ENCODE peak calls at places on chromosomes 13 and 19, in four cellular contexts. One of them, this sample, is unnamed.

GRCh38 chr19:30664358-30665058 is 292.3 kb downstream of the ZNF536 start:
- DNase-seq in endothelial cell of umbilical vein: no peak
- DNase-seq in WTC11: peak
- DNase-seq in B cell: no peak
- DNase-seq in this sample: no peak

GRCh38 chr19:40716031-40716654 is 543 bp downstream of the COQ8B start:
- DNase-seq in WTC11: no peak
- DNase-seq in endothelial cell of umbilical vein: peak
- DNase-seq in B cell: no peak
- DNase-seq in this sample: peak

GRCh38 chr13:41985788-41986508 is 25.0 kb upstream of the VWA8 start:
- DNase-seq in WTC11: no peak
- DNase-seq in endothelial cell of umbilical vein: no peak
- DNase-seq in B cell: no peak
- DNase-seq in this sample: no peak

GRCh38 chr13:34300559-34300958 is 482.6 kb downstream of the RFC3 start:
- DNase-seq in endothelial cell of umbilical vein: no peak
- DNase-seq in B cell: no peak
- DNase-seq in WTC11: no peak
- DNase-seq in this sample: no peak

GRCh38 chr19:53824134-53824611 is at the start of gene NLRP12:
- DNase-seq in B cell: no peak
- DNase-seq in endothelial cell of umbilical vein: no peak
- DNase-seq in WTC11: no peak
- DNase-seq in this sample: no peak

GRCh38 chr13:75771818-75772217 is 135.7 kb downstream of the LMO7 start:
- DNase-seq in B cell: no peak
- DNase-seq in endothelial cell of umbilical vein: peak
- DNase-seq in WTC11: no peak
- DNase-seq in this sample: no peak

GRCh38 chr19:34366670-34367423 is 1.9 kb downstream of the GPI start:
- DNase-seq in B cell: no peak
- DNase-seq in endothelial cell of umbilical vein: no peak
- DNase-seq in WTC11: no peak
- DNase-seq in this sample: no peak

GRCh38 chr13:36297259-36297599 is 385 bp downstream of the CCDC169 start:
- DNase-seq in WTC11: no peak
- DNase-seq in endothelial cell of umbilical vein: no peak
- DNase-seq in B cell: no peak
- DNase-seq in this sample: peak

GRCh38 chr13:95641291-95641811 is 3.2 kb downstream of the DZIP1 start:
- DNase-seq in B cell: no peak
- DNase-seq in endothelial cell of umbilical vein: peak
- DNase-seq in WTC11: peak
- DNase-seq in this sample: no peak

GRCh38 chr13:94119360-94119936 is 360.0 kb downstream of the DCT start:
- DNase-seq in B cell: no peak
- DNase-seq in WTC11: no peak
- DNase-seq in endothelial cell of umbilical vein: no peak
- DNase-seq in this sample: no peak
- TF ChIP-seq CTCF in B cell: no peak
- TF ChIP-seq CTCF in WTC11: no peak
- TF ChIP-seq CTCF in endothelial cell of umbilical vein: no peak
- TF ChIP-seq CTCF in this sample: no peak

GRCh38 chr19:12945479-12946091 is at the start of gene RAD23A:
- DNase-seq in endothelial cell of umbilical vein: peak
- DNase-seq in WTC11: peak
- DNase-seq in B cell: peak
- DNase-seq in this sample: peak
- TF ChIP-seq CTCF in endothelial cell of umbilical vein: no peak
- TF ChIP-seq CTCF in WTC11: no peak
- TF ChIP-seq CTCF in B cell: no peak
- TF ChIP-seq CTCF in this sample: no peak

GRCh38 chr19:42629191-42629590 is 34.5 kb upstream of the CEACAM8 start:
- DNase-seq in B cell: no peak
- DNase-seq in endothelial cell of umbilical vein: no peak
- DNase-seq in WTC11: no peak
- DNase-seq in this sample: no peak

GRCh38 chr19:42635233-42635539 is 40.5 kb upstream of the CEACAM8 start:
- DNase-seq in B cell: no peak
- DNase-seq in WTC11: no peak
- DNase-seq in endothelial cell of umbilical vein: no peak
- DNase-seq in this sample: no peak

DNA sequence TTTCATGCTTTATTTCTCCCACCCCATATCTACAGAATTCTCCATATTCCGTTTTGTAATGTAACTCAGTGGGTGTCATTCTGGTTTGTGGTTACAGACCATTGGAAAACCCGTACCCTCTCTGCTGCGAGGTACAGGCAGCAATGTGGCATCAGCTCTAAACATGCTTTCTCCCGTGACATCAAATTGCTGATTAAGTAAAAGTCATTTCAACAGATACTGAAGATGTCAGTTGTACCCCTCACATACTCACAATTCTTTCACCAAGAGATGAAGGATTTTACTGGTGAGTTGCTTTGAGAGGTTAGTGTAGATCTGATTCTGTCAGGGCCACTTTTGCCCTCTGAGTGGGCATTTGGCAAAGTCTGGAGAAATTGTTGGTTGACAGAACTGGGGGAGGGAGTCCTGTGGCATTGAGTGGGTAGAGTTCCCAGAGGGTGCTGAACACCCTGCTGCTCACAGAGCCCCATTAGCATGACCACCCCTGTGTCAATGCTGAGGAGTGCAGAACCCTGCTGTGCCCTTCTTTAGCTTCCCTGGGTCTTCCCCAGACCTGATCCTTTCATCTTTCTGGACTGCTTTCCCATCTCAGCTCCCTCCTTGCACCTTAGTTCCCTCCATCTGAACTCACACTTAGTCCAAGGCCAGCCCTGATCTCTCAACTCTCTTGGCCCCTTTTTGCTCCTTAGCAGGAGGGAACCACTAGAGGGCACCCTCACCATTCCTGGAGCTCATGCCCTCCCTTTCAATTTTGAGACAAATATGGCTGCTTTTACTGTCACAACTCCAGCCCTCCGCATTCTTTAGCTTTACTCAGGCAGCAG is 39.9 kb upstream of the CEACAM8 start:
- DNase-seq in endothelial cell of umbilical vein: peak
- DNase-seq in WTC11: peak
- DNase-seq in B cell: no peak
- DNase-seq in this sample: peak
- TF ChIP-seq CTCF in endothelial cell of umbilical vein: peak
- TF ChIP-seq CTCF in WTC11: peak
- TF ChIP-seq CTCF in B cell: peak
- TF ChIP-seq CTCF in this sample: peak

DNA sequence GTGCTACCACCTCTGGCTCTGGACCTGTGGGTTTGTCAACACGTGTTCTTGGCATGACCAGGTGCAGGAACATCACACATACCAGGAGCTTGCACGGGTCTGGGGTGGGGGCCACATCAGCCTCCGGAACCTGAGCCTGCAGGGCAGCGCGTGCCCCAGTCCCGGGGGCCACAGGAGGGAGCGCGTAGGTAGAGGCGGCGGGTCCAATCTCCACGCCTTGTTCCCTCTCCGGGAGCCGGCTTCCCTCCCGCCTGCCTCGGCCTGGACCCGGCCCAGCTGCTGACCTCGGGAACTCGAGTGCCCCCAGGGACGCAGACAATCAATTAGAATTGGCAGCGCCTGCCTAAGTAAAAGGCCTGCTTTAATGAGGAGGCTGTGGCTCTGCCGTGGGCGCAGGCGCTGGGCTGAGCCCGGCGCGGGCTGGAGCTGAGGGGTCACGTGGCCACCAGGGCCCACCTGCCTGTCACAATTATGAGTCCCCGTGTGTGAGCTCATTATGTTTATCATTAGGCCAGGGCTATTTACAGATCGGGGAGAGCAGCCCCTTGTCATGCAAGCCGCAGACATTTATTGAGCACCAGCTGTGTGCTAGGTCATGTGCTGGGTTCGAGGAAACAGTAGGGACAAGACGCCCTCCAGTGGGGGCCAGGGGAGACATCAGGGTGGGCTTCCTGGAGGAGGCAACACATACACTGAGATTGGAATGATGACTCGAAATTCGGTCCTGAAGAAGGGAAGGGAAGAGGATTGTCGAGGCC is 32.2 kb upstream of the TNFAIP8L1 start:
- DNase-seq in B cell: no peak
- DNase-seq in endothelial cell of umbilical vein: peak
- DNase-seq in WTC11: peak
- DNase-seq in this sample: no peak
- TF ChIP-seq CTCF in B cell: no peak
- TF ChIP-seq CTCF in endothelial cell of umbilical vein: no peak
- TF ChIP-seq CTCF in WTC11: no peak
- TF ChIP-seq CTCF in this sample: no peak

GRCh38 chr13:30676672-30677071 is 58.7 kb upstream of the ALOX5AP start:
- DNase-seq in WTC11: no peak
- DNase-seq in endothelial cell of umbilical vein: peak
- DNase-seq in B cell: no peak
- DNase-seq in this sample: no peak
- TF ChIP-seq CTCF in WTC11: no peak
- TF ChIP-seq CTCF in endothelial cell of umbilical vein: peak
- TF ChIP-seq CTCF in B cell: no peak
- TF ChIP-seq CTCF in this sample: no peak

DNA sequence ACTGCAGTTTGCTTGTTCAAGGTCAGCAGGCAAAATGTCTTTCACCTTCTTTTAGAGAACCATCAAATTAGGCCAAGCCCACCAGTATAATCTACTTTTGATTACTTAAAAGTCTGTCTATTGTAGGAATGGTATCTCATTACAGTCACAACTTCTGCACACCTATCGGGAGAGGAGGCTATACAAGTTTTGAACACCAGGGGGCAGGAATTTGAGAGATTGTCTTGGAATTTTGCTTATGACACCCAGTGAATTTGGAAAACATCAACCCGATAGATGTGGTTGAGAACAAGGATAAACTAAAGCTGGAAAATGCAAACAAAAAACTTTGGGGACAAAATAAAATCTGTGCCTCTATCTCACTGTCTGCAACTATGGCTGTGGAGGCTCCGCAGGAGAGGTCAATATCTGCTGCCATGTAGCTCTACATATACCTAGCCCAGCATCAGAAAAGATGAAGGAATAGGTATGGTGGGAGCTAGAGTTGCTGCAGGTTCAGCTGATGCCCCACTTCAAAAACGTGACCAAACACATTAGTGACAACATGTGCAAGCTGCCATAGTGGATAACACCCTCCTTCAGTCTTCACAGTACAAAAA is 1299.2 kb upstream of the SPRY2 start:
- DNase-seq in WTC11: peak
- DNase-seq in B cell: no peak
- DNase-seq in endothelial cell of umbilical vein: no peak
- DNase-seq in this sample: no peak
- TF ChIP-seq CTCF in WTC11: peak
- TF ChIP-seq CTCF in B cell: no peak
- TF ChIP-seq CTCF in endothelial cell of umbilical vein: no peak
- TF ChIP-seq CTCF in this sample: peak

GRCh38 chr19:41957161-41957837 is 1.8 kb downstream of the RABAC1 start:
- DNase-seq in WTC11: no peak
- DNase-seq in endothelial cell of umbilical vein: no peak
- DNase-seq in B cell: no peak
- DNase-seq in this sample: no peak

GRCh38 chr19:41957838-41958366 is 1.2 kb downstream of the RABAC1 start:
- DNase-seq in WTC11: peak
- DNase-seq in B cell: peak
- DNase-seq in endothelial cell of umbilical vein: peak
- DNase-seq in this sample: peak

GRCh38 chr19:41960973-41961372 is 1.9 kb upstream of the RABAC1 start:
- DNase-seq in endothelial cell of umbilical vein: no peak
- DNase-seq in B cell: no peak
- DNase-seq in WTC11: no peak
- DNase-seq in this sample: no peak

GRCh38 chr19:41958367-41959055 is 610 bp downstream of the RABAC1 start:
- DNase-seq in WTC11: peak
- DNase-seq in B cell: peak
- DNase-seq in endothelial cell of umbilical vein: peak
- DNase-seq in this sample: peak

DNA sequence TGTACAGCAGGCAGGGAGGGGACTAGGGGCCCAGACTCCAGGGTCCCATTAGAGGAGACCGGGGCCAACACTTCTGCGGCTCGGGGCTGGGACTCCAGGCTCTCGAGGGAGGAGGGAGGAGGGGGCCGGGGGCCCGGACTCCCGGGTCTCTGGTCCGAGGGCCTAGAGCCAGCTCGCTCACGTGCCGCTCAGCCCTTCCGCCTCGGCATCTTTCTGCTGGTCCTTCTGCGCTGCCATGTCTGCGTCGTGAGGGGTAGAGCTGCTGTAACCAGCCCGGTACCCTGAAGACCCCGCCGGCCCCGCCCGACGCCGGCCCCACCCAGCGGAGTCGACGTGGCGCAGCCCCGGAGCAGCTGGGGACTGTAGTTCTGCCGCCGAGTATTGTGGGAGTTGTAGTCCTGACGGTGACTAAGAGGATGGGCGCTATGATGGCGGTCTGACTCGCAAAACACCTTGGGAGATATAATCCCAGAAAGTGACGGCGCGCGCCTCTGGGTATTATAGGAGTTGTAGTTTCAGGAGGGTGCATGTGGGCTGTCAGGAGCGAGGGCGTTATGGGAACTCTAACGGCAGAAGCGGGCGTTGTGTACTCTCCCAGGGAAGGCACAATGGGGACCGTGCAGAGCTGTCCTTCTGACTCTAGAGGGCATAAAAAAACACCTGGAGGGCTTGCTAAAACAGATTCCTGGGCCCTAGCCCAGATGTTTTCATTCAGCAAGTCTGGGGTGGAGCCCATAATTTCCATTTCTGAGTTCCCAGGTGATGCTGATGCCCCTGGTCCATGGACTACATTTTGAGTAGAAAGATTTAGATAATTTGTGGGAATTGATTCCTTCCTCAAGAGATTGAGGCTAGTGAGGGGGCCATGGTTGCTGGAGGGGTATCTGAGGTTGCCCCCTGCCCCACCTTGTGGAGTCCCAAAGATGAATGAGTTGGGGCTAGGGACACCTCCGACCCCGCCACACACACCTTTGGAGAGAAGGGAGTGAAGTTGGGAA is at the start of gene RABAC1:
- DNase-seq in WTC11: peak
- DNase-seq in B cell: peak
- DNase-seq in endothelial cell of umbilical vein: peak
- DNase-seq in this sample: peak
- TF ChIP-seq CTCF in WTC11: no peak
- TF ChIP-seq CTCF in B cell: peak
- TF ChIP-seq CTCF in endothelial cell of umbilical vein: peak
- TF ChIP-seq CTCF in this sample: no peak

GRCh38 chr13:103788061-103788652 is 721.9 kb upstream of the SLC10A2 start:
- DNase-seq in WTC11: peak
- DNase-seq in endothelial cell of umbilical vein: peak
- DNase-seq in B cell: no peak
- DNase-seq in this sample: no peak
- TF ChIP-seq CTCF in WTC11: no peak
- TF ChIP-seq CTCF in endothelial cell of umbilical vein: peak
- TF ChIP-seq CTCF in B cell: no peak
- TF ChIP-seq CTCF in this sample: no peak

This sample was measured in GM20000.